ENCODE peak calls at places on chromosomes 6 and 20, in six cellular contexts. One of them, this sample, is unnamed.

GRCh38 chr20:24986436-24987015 is 6.0 kb downstream of the APMAP start:
- DNase-seq in SHP77: no peak
- DNase-seq in effector CD4-positive, alpha-beta T cell: no peak
- DNase-seq in NCI-H2171: no peak
- DNase-seq in GM18507: no peak
- DNase-seq in left kidney: peak; percentile 15
- DNase-seq in this sample: no peak

GRCh38 chr20:47544240-47544639 is 42.6 kb downstream of the NCOA3 start:
- DNase-seq in SHP77: no peak
- DNase-seq in effector CD4-positive, alpha-beta T cell: no peak
- DNase-seq in NCI-H2171: no peak
- DNase-seq in GM18507: no peak
- DNase-seq in left kidney: peak; percentile 86
- DNase-seq in this sample: peak; percentile 68

GRCh38 chr6:35922139-35922554 is 1.2 kb upstream of the SRPK1 start:
- DNase-seq in SHP77: no peak
- DNase-seq in effector CD4-positive, alpha-beta T cell: no peak
- DNase-seq in NCI-H2171: no peak
- DNase-seq in GM18507: no peak
- DNase-seq in left kidney: peak; percentile 63
- DNase-seq in this sample: no peak

GRCh38 chr6:36752187-36752885 is 54.7 kb downstream of the RAB44 start:
- DNase-seq in SHP77: no peak
- DNase-seq in effector CD4-positive, alpha-beta T cell: no peak
- DNase-seq in NCI-H2171: no peak
- DNase-seq in GM18507: no peak
- DNase-seq in left kidney: no peak
- DNase-seq in this sample: no peak

GRCh38 chr6:150738092-150738625 is 127.3 kb upstream of the MTHFD1L start:
- DNase-seq in SHP77: no peak
- DNase-seq in effector CD4-positive, alpha-beta T cell: no peak
- DNase-seq in NCI-H2171: no peak
- DNase-seq in GM18507: no peak
- DNase-seq in left kidney: no peak
- DNase-seq in this sample: peak; percentile 3

GRCh38 chr6:13796781-13797180 is 17.6 kb downstream of the MCUR1 start:
- DNase-seq in SHP77: no peak
- DNase-seq in effector CD4-positive, alpha-beta T cell: no peak
- DNase-seq in NCI-H2171: no peak
- DNase-seq in GM18507: no peak
- DNase-seq in left kidney: no peak
- DNase-seq in this sample: no peak

GRCh38 chr20:59808729-59809381 is 124.6 kb downstream of the SYCP2 start:
- DNase-seq in SHP77: no peak
- DNase-seq in effector CD4-positive, alpha-beta T cell: no peak
- DNase-seq in NCI-H2171: no peak
- DNase-seq in GM18507: no peak
- DNase-seq in left kidney: no peak
- DNase-seq in this sample: no peak

GRCh38 chr6:121647905-121648304 is 212.5 kb downstream of the GJA1 start:
- DNase-seq in SHP77: no peak
- DNase-seq in effector CD4-positive, alpha-beta T cell: no peak
- DNase-seq in NCI-H2171: no peak
- DNase-seq in GM18507: no peak
- DNase-seq in left kidney: peak; percentile 11
- DNase-seq in this sample: peak; percentile 91

GRCh38 chr6:90790696-90791095 is 203.8 kb upstream of the MAP3K7 start:
- DNase-seq in SHP77: no peak
- DNase-seq in effector CD4-positive, alpha-beta T cell: no peak
- DNase-seq in NCI-H2171: no peak
- DNase-seq in GM18507: no peak
- DNase-seq in left kidney: no peak
- DNase-seq in this sample: peak; percentile 78

GRCh38 chr6:33589723-33590530 is 9.9 kb upstream of the BAK1 start:
- DNase-seq in SHP77: peak; percentile 29
- DNase-seq in effector CD4-positive, alpha-beta T cell: no peak
- DNase-seq in NCI-H2171: no peak
- DNase-seq in GM18507: no peak
- DNase-seq in left kidney: peak; percentile 84
- DNase-seq in this sample: peak; percentile 78